ENCODE peak calls at places on chromosomes 5 and 9, in nine cellular contexts. One of them, this sample, is unnamed.

GRCh38 chr5:109354761-109355160 is 55.0 kb downstream of the PJA2 start:
- DNase-seq in OCI-LY7: no peak
- DNase-seq in heart left ventricle: no peak
- DNase-seq in GM06990: no peak
- DNase-seq in foreskin keratinocyte: no peak
- DNase-seq in astrocyte: no peak
- DNase-seq in GM20000: no peak
- DNase-seq in tibial artery: no peak
- DNase-seq in A549: no peak
- DNase-seq in this sample: no peak

GRCh38 chr9:112689341-112689740 is 28.6 kb downstream of the INIP start:
- DNase-seq in OCI-LY7: no peak
- DNase-seq in heart left ventricle: no peak
- DNase-seq in GM06990: no peak
- DNase-seq in foreskin keratinocyte: no peak
- DNase-seq in astrocyte: no peak
- DNase-seq in GM20000: no peak
- DNase-seq in tibial artery: no peak
- DNase-seq in A549: no peak
- DNase-seq in this sample: no peak

GRCh38 chr5:27221410-27221809 is 183.0 kb upstream of the CDH9 start:
- DNase-seq in OCI-LY7: no peak
- DNase-seq in heart left ventricle: no peak
- DNase-seq in GM06990: no peak
- DNase-seq in foreskin keratinocyte: no peak
- DNase-seq in astrocyte: no peak
- DNase-seq in GM20000: no peak
- DNase-seq in tibial artery: no peak
- DNase-seq in A549: no peak
- DNase-seq in this sample: no peak

GRCh38 chr9:109095321-109095720 is 24.4 kb downstream of the TMEM245 start:
- DNase-seq in OCI-LY7: no peak
- DNase-seq in heart left ventricle: no peak
- DNase-seq in GM06990: no peak
- DNase-seq in foreskin keratinocyte: no peak
- DNase-seq in astrocyte: no peak
- DNase-seq in GM20000: no peak
- DNase-seq in tibial artery: no peak
- DNase-seq in A549: no peak
- DNase-seq in this sample: no peak

GRCh38 chr9:124127290-124127646 is 115.7 kb downstream of the LHX2 start:
- DNase-seq in OCI-LY7: no peak
- DNase-seq in heart left ventricle: no peak
- DNase-seq in GM06990: no peak
- DNase-seq in foreskin keratinocyte: no peak
- DNase-seq in astrocyte: no peak
- DNase-seq in GM20000: no peak
- DNase-seq in tibial artery: no peak
- DNase-seq in A549: no peak
- DNase-seq in this sample: no peak

GRCh38 chr9:128081052-128081451 is 13.0 kb downstream of the SLC25A25 start:
- DNase-seq in OCI-LY7: no peak
- DNase-seq in heart left ventricle: peak
- DNase-seq in GM06990: no peak
- DNase-seq in foreskin keratinocyte: no peak
- DNase-seq in astrocyte: peak
- DNase-seq in GM20000: no peak
- DNase-seq in tibial artery: no peak
- DNase-seq in A549: no peak
- DNase-seq in this sample: no peak

GRCh38 chr9:123848447-123849085 is 81.4 kb downstream of the DENND1A start:
- DNase-seq in OCI-LY7: no peak
- DNase-seq in heart left ventricle: no peak
- DNase-seq in GM06990: no peak
- DNase-seq in foreskin keratinocyte: no peak
- DNase-seq in astrocyte: no peak
- DNase-seq in GM20000: no peak
- DNase-seq in tibial artery: no peak
- DNase-seq in A549: no peak
- DNase-seq in this sample: no peak

GRCh38 chr5:172923539-172923938 is 35.7 kb upstream of the RPL26L1 start:
- DNase-seq in OCI-LY7: no peak
- DNase-seq in heart left ventricle: no peak
- DNase-seq in GM06990: no peak
- DNase-seq in foreskin keratinocyte: no peak
- DNase-seq in astrocyte: no peak
- DNase-seq in GM20000: no peak
- DNase-seq in tibial artery: no peak
- DNase-seq in A549: no peak
- DNase-seq in this sample: no peak

GRCh38 chr5:93681432-93681831 is 60.0 kb downstream of the POU5F2 start:
- DNase-seq in OCI-LY7: no peak
- DNase-seq in heart left ventricle: no peak
- DNase-seq in GM06990: no peak
- DNase-seq in foreskin keratinocyte: no peak
- DNase-seq in astrocyte: no peak
- DNase-seq in GM20000: no peak
- DNase-seq in tibial artery: no peak
- DNase-seq in A549: no peak
- DNase-seq in this sample: no peak

GRCh38 chr5:76845890-76846289 is 3.9 kb upstream of the S100Z start:
- DNase-seq in OCI-LY7: no peak
- DNase-seq in heart left ventricle: no peak
- DNase-seq in GM06990: no peak
- DNase-seq in foreskin keratinocyte: no peak
- DNase-seq in astrocyte: no peak
- DNase-seq in GM20000: no peak
- DNase-seq in tibial artery: no peak
- DNase-seq in A549: no peak
- DNase-seq in this sample: no peak

GRCh38 chr9:136942881-136943230 is 1.7 kb downstream of the FBXW5 start:
- DNase-seq in OCI-LY7: no peak
- DNase-seq in heart left ventricle: no peak
- DNase-seq in GM06990: no peak
- DNase-seq in foreskin keratinocyte: no peak
- DNase-seq in astrocyte: no peak
- DNase-seq in GM20000: no peak
- DNase-seq in tibial artery: no peak
- DNase-seq in A549: no peak
- DNase-seq in this sample: no peak

GRCh38 chr9:114031037-114031436 is 47.1 kb downstream of the AMBP start:
- DNase-seq in OCI-LY7: no peak
- DNase-seq in heart left ventricle: no peak
- DNase-seq in GM06990: no peak
- DNase-seq in foreskin keratinocyte: no peak
- DNase-seq in astrocyte: no peak
- DNase-seq in GM20000: no peak
- DNase-seq in tibial artery: no peak
- DNase-seq in A549: no peak
- DNase-seq in this sample: no peak

GRCh38 chr9:99948896-99949295 is 42.4 kb downstream of the STX17 start:
- DNase-seq in OCI-LY7: no peak
- DNase-seq in heart left ventricle: no peak
- DNase-seq in GM06990: no peak
- DNase-seq in foreskin keratinocyte: no peak
- DNase-seq in astrocyte: peak
- DNase-seq in GM20000: no peak
- DNase-seq in tibial artery: no peak
- DNase-seq in A549: no peak
- DNase-seq in this sample: no peak

GRCh38 chr9:99948482-99948881 is 42.0 kb downstream of the STX17 start:
- DNase-seq in OCI-LY7: no peak
- DNase-seq in heart left ventricle: no peak
- DNase-seq in GM06990: no peak
- DNase-seq in foreskin keratinocyte: no peak
- DNase-seq in astrocyte: no peak
- DNase-seq in GM20000: no peak
- DNase-seq in tibial artery: no peak
- DNase-seq in A549: no peak
- DNase-seq in this sample: no peak

DNA sequence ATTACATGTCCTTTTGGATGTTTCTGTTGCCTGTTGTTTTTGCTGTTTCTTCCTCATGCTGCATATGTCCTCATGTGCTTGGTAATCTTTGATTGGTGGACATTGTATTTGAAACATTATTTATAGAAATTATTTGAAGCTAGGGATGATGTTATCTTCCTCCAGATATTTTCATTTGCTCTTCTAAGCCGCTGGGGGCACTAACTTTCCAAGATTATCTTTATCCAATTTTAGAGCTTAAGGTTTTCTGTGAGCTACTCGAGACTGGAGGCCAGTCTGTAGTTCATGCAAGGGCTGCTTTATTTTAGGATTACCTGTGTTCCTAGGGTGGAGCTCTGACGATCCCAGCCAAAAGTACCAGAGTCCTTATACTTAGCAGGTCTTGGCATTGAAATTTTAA is 40.9 kb downstream of the STX17 start:
- DNase-seq in OCI-LY7: no peak
- DNase-seq in heart left ventricle: no peak
- DNase-seq in GM06990: no peak
- DNase-seq in foreskin keratinocyte: no peak
- DNase-seq in astrocyte: no peak
- DNase-seq in GM20000: no peak
- DNase-seq in tibial artery: no peak
- DNase-seq in A549: no peak
- DNase-seq in this sample: no peak
- TF ChIP-seq CTCF in OCI-LY7: no peak
- TF ChIP-seq CTCF in heart left ventricle: peak
- TF ChIP-seq CTCF in GM06990: no peak
- TF ChIP-seq CTCF in foreskin keratinocyte: peak
- TF ChIP-seq CTCF in astrocyte: peak
- TF ChIP-seq CTCF in GM20000: no peak
- TF ChIP-seq CTCF in tibial artery: no peak
- TF ChIP-seq CTCF in A549: no peak
- TF ChIP-seq CTCF in this sample: no peak

GRCh38 chr5:55187370-55187769 is 14.4 kb upstream of the CDC20B start:
- DNase-seq in OCI-LY7: peak
- DNase-seq in heart left ventricle: no peak
- DNase-seq in GM06990: no peak
- DNase-seq in foreskin keratinocyte: peak
- DNase-seq in astrocyte: no peak
- DNase-seq in GM20000: no peak
- DNase-seq in tibial artery: no peak
- DNase-seq in A549: no peak
- DNase-seq in this sample: no peak
- TF ChIP-seq CTCF in OCI-LY7: peak
- TF ChIP-seq CTCF in heart left ventricle: no peak
- TF ChIP-seq CTCF in GM06990: peak
- TF ChIP-seq CTCF in foreskin keratinocyte: peak
- TF ChIP-seq CTCF in astrocyte: no peak
- TF ChIP-seq CTCF in GM20000: no peak
- TF ChIP-seq CTCF in tibial artery: no peak
- TF ChIP-seq CTCF in A549: peak
- TF ChIP-seq CTCF in this sample: peak

GRCh38 chr5:136799806-136800372 is 434.5 kb upstream of the TRPC7 start:
- DNase-seq in OCI-LY7: no peak
- DNase-seq in heart left ventricle: no peak
- DNase-seq in GM06990: no peak
- DNase-seq in foreskin keratinocyte: peak
- DNase-seq in astrocyte: peak
- DNase-seq in GM20000: no peak
- DNase-seq in tibial artery: no peak
- DNase-seq in A549: no peak
- DNase-seq in this sample: no peak

GRCh38 chr5:136805466-136805865 is 440.1 kb upstream of the TRPC7 start:
- DNase-seq in OCI-LY7: no peak
- DNase-seq in heart left ventricle: no peak
- DNase-seq in GM06990: no peak
- DNase-seq in foreskin keratinocyte: no peak
- DNase-seq in astrocyte: no peak
- DNase-seq in GM20000: no peak
- DNase-seq in tibial artery: no peak
- DNase-seq in A549: no peak
- DNase-seq in this sample: no peak

DNA sequence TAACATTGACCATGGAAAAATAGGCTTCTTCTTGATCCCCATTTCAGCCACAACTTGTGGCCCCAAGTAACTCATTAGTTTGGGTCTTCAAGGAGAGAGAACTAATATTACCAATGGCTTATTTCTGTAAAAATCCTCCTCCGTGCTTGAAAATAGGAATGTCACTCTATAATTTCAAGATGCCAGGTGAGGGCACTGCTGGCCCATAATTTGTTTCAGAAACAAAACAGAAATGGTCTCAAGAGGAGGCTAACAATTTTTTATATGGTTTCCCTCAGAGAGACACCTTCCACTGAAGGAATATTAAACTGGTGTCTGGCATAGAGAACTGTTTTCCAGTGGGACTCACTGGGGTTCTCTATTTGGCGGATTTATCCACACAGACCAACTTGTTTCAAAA is 437.0 kb upstream of the TRPC7 start:
- DNase-seq in OCI-LY7: peak
- DNase-seq in heart left ventricle: no peak
- DNase-seq in GM06990: no peak
- DNase-seq in foreskin keratinocyte: no peak
- DNase-seq in astrocyte: no peak
- DNase-seq in GM20000: no peak
- DNase-seq in tibial artery: no peak
- DNase-seq in A549: peak
- DNase-seq in this sample: no peak
- TF ChIP-seq CTCF in OCI-LY7: peak
- TF ChIP-seq CTCF in heart left ventricle: peak
- TF ChIP-seq CTCF in GM06990: peak
- TF ChIP-seq CTCF in foreskin keratinocyte: peak
- TF ChIP-seq CTCF in astrocyte: peak
- TF ChIP-seq CTCF in GM20000: no peak
- TF ChIP-seq CTCF in tibial artery: peak
- TF ChIP-seq CTCF in A549: peak
- TF ChIP-seq CTCF in this sample: no peak

GRCh38 chr9:81594415-81594814 is 94.9 kb downstream of the TLE1 start:
- DNase-seq in OCI-LY7: no peak
- DNase-seq in heart left ventricle: no peak
- DNase-seq in GM06990: no peak
- DNase-seq in foreskin keratinocyte: no peak
- DNase-seq in astrocyte: no peak
- DNase-seq in GM20000: no peak
- DNase-seq in tibial artery: no peak
- DNase-seq in A549: no peak
- DNase-seq in this sample: no peak

GRCh38 chr9:81589819-81590218 is 99.5 kb downstream of the TLE1 start:
- DNase-seq in OCI-LY7: no peak
- DNase-seq in heart left ventricle: no peak
- DNase-seq in GM06990: no peak
- DNase-seq in foreskin keratinocyte: no peak
- DNase-seq in astrocyte: no peak
- DNase-seq in GM20000: no peak
- DNase-seq in tibial artery: no peak
- DNase-seq in A549: no peak
- DNase-seq in this sample: peak

GRCh38 chr9:81591791-81592190 is 97.6 kb downstream of the TLE1 start:
- DNase-seq in OCI-LY7: no peak
- DNase-seq in heart left ventricle: no peak
- DNase-seq in GM06990: no peak
- DNase-seq in foreskin keratinocyte: no peak
- DNase-seq in astrocyte: no peak
- DNase-seq in GM20000: no peak
- DNase-seq in tibial artery: no peak
- DNase-seq in A549: no peak
- DNase-seq in this sample: no peak

GRCh38 chr9:81590688-81591087 is 98.7 kb downstream of the TLE1 start:
- DNase-seq in OCI-LY7: no peak
- DNase-seq in heart left ventricle: no peak
- DNase-seq in GM06990: no peak
- DNase-seq in foreskin keratinocyte: no peak
- DNase-seq in astrocyte: no peak
- DNase-seq in GM20000: no peak
- DNase-seq in tibial artery: no peak
- DNase-seq in A549: no peak
- DNase-seq in this sample: no peak

GRCh38 chr9:81592890-81593271 is 96.5 kb downstream of the TLE1 start:
- DNase-seq in OCI-LY7: no peak
- DNase-seq in heart left ventricle: peak
- DNase-seq in GM06990: no peak
- DNase-seq in foreskin keratinocyte: no peak
- DNase-seq in astrocyte: no peak
- DNase-seq in GM20000: no peak
- DNase-seq in tibial artery: peak
- DNase-seq in A549: no peak
- DNase-seq in this sample: no peak
- TF ChIP-seq CTCF in OCI-LY7: no peak
- TF ChIP-seq CTCF in heart left ventricle: no peak
- TF ChIP-seq CTCF in GM06990: no peak
- TF ChIP-seq CTCF in foreskin keratinocyte: no peak
- TF ChIP-seq CTCF in astrocyte: no peak
- TF ChIP-seq CTCF in GM20000: no peak
- TF ChIP-seq CTCF in tibial artery: no peak
- TF ChIP-seq CTCF in A549: no peak
- TF ChIP-seq CTCF in this sample: no peak